ENCODE peak calls at places on chromosomes 6 and 20, in eight cellular contexts. One of them, this sample, is unnamed.

GRCh38 chr20:44684047-44684965 is 30.9 kb upstream of the CCN5 start:
- DNase-seq in heart right ventricle: no peak
- DNase-seq in activated B cell treated with CpG ODN at 0.5 μM for 24 hours: no peak
- DNase-seq in activated CD8-positive, alpha-beta memory T cell treated with anti-CD3 and anti-CD28 coated beads for 24 hours: no peak
- DNase-seq in HTR-8/SVneo: no peak
- DNase-seq in BJ: no peak
- DNase-seq in MM.1S: no peak
- DNase-seq in suprapubic skin: no peak
- DNase-seq in this sample: no peak

GRCh38 chr6:89406157-89406556 is 5.9 kb downstream of the RRAGD start:
- DNase-seq in heart right ventricle: no peak
- DNase-seq in activated B cell treated with CpG ODN at 0.5 μM for 24 hours: no peak
- DNase-seq in activated CD8-positive, alpha-beta memory T cell treated with anti-CD3 and anti-CD28 coated beads for 24 hours: no peak
- DNase-seq in HTR-8/SVneo: no peak
- DNase-seq in BJ: no peak
- DNase-seq in MM.1S: no peak
- DNase-seq in suprapubic skin: no peak
- DNase-seq in this sample: no peak

GRCh38 chr20:63495771-63496403 is 3.0 kb downstream of the EEF1A2 start:
- DNase-seq in heart right ventricle: peak
- DNase-seq in activated B cell treated with CpG ODN at 0.5 μM for 24 hours: peak
- DNase-seq in activated CD8-positive, alpha-beta memory T cell treated with anti-CD3 and anti-CD28 coated beads for 24 hours: peak
- DNase-seq in HTR-8/SVneo: peak
- DNase-seq in BJ: no peak
- DNase-seq in MM.1S: peak
- DNase-seq in suprapubic skin: peak
- DNase-seq in this sample: peak

GRCh38 chr6:20978176-20978614 is 443.9 kb downstream of the CDKAL1 start:
- DNase-seq in heart right ventricle: no peak
- DNase-seq in activated B cell treated with CpG ODN at 0.5 μM for 24 hours: no peak
- DNase-seq in activated CD8-positive, alpha-beta memory T cell treated with anti-CD3 and anti-CD28 coated beads for 24 hours: no peak
- DNase-seq in HTR-8/SVneo: no peak
- DNase-seq in BJ: peak
- DNase-seq in MM.1S: no peak
- DNase-seq in suprapubic skin: no peak
- DNase-seq in this sample: no peak

GRCh38 chr6:3737149-3737830 is 14.2 kb downstream of the PXDC1 start:
- DNase-seq in heart right ventricle: no peak
- DNase-seq in activated B cell treated with CpG ODN at 0.5 μM for 24 hours: no peak
- DNase-seq in activated CD8-positive, alpha-beta memory T cell treated with anti-CD3 and anti-CD28 coated beads for 24 hours: no peak
- DNase-seq in HTR-8/SVneo: no peak
- DNase-seq in BJ: no peak
- DNase-seq in MM.1S: no peak
- DNase-seq in suprapubic skin: no peak
- DNase-seq in this sample: no peak

GRCh38 chr20:47031028-47031427 is 136.4 kb downstream of the EYA2 start:
- DNase-seq in heart right ventricle: no peak
- DNase-seq in activated B cell treated with CpG ODN at 0.5 μM for 24 hours: no peak
- DNase-seq in activated CD8-positive, alpha-beta memory T cell treated with anti-CD3 and anti-CD28 coated beads for 24 hours: no peak
- DNase-seq in HTR-8/SVneo: no peak
- DNase-seq in BJ: no peak
- DNase-seq in MM.1S: no peak
- DNase-seq in suprapubic skin: no peak
- DNase-seq in this sample: no peak

GRCh38 chr20:36645353-36645752 is 643 bp downstream of the SLA2 start:
- DNase-seq in heart right ventricle: no peak
- DNase-seq in activated B cell treated with CpG ODN at 0.5 μM for 24 hours: no peak
- DNase-seq in activated CD8-positive, alpha-beta memory T cell treated with anti-CD3 and anti-CD28 coated beads for 24 hours: no peak
- DNase-seq in HTR-8/SVneo: no peak
- DNase-seq in BJ: no peak
- DNase-seq in MM.1S: no peak
- DNase-seq in suprapubic skin: no peak
- DNase-seq in this sample: no peak

GRCh38 chr6:35596448-35597442 is 84.0 kb upstream of the TULP1 start:
- DNase-seq in heart right ventricle: no peak
- DNase-seq in activated B cell treated with CpG ODN at 0.5 μM for 24 hours: no peak
- DNase-seq in activated CD8-positive, alpha-beta memory T cell treated with anti-CD3 and anti-CD28 coated beads for 24 hours: no peak
- DNase-seq in HTR-8/SVneo: peak
- DNase-seq in BJ: no peak
- DNase-seq in MM.1S: no peak
- DNase-seq in suprapubic skin: no peak
- DNase-seq in this sample: no peak

GRCh38 chr6:48109902-48110301 is 1.1 kb downstream of the PTCHD4 start:
- DNase-seq in heart right ventricle: no peak
- DNase-seq in activated B cell treated with CpG ODN at 0.5 μM for 24 hours: no peak
- DNase-seq in activated CD8-positive, alpha-beta memory T cell treated with anti-CD3 and anti-CD28 coated beads for 24 hours: no peak
- DNase-seq in HTR-8/SVneo: no peak
- DNase-seq in BJ: no peak
- DNase-seq in MM.1S: no peak
- DNase-seq in suprapubic skin: no peak
- DNase-seq in this sample: no peak

GRCh38 chr20:61845276-61845675 is 220.4 kb downstream of the TAF4 start:
- DNase-seq in heart right ventricle: no peak
- DNase-seq in activated B cell treated with CpG ODN at 0.5 μM for 24 hours: no peak
- DNase-seq in activated CD8-positive, alpha-beta memory T cell treated with anti-CD3 and anti-CD28 coated beads for 24 hours: no peak
- DNase-seq in HTR-8/SVneo: no peak
- DNase-seq in BJ: no peak
- DNase-seq in MM.1S: no peak
- DNase-seq in suprapubic skin: no peak
- DNase-seq in this sample: no peak

GRCh38 chr20:47353224-47353696 is 3.2 kb downstream of the ZMYND8 start:
- DNase-seq in heart right ventricle: no peak
- DNase-seq in activated B cell treated with CpG ODN at 0.5 μM for 24 hours: no peak
- DNase-seq in activated CD8-positive, alpha-beta memory T cell treated with anti-CD3 and anti-CD28 coated beads for 24 hours: no peak
- DNase-seq in HTR-8/SVneo: no peak
- DNase-seq in BJ: no peak
- DNase-seq in MM.1S: no peak
- DNase-seq in suprapubic skin: no peak
- DNase-seq in this sample: no peak

GRCh38 chr6:105608711-105609374 is 206.0 kb upstream of the PREP start:
- DNase-seq in heart right ventricle: no peak
- DNase-seq in activated B cell treated with CpG ODN at 0.5 μM for 24 hours: no peak
- DNase-seq in activated CD8-positive, alpha-beta memory T cell treated with anti-CD3 and anti-CD28 coated beads for 24 hours: no peak
- DNase-seq in HTR-8/SVneo: no peak
- DNase-seq in BJ: peak
- DNase-seq in MM.1S: no peak
- DNase-seq in suprapubic skin: no peak
- DNase-seq in this sample: no peak

GRCh38 chr6:150199241-150199640 is 56.4 kb downstream of the PPP1R14C start:
- DNase-seq in heart right ventricle: no peak
- DNase-seq in activated B cell treated with CpG ODN at 0.5 μM for 24 hours: no peak
- DNase-seq in activated CD8-positive, alpha-beta memory T cell treated with anti-CD3 and anti-CD28 coated beads for 24 hours: no peak
- DNase-seq in HTR-8/SVneo: no peak
- DNase-seq in BJ: no peak
- DNase-seq in MM.1S: no peak
- DNase-seq in suprapubic skin: no peak
- DNase-seq in this sample: no peak

This sample was measured in activated CD4-positive, alpha-beta T cell treated with anti-CD3 and anti-CD28 coated beads, Interleukin-2, amount 50 U/mL, for 1 hour.